ENCODE peak calls at places on chromosomes 3 and 15, in six cellular contexts. X, T, F, Y, A and J are unnamed samples.

GRCh38 chr3:5023777-5024346 is 44.6 kb downstream of the BHLHE40 start:
- DNase-seq in A (no peak), Y (no peak), F (no peak), X (no peak), T (no peak), J (no peak)

GRCh38 chr15:41773332-41773728 is 954 bp upstream of the MAPKBP1 start:
- DNase-seq in X (no peak), A (no peak), F (no peak), Y (no peak), T (no peak), J (no peak)

GRCh38 chr3:129596194-129597086 is 10.0 kb downstream of the PLXND1 start:
- DNase-seq in Y (no peak), T (peak; percentile 87), X (peak; percentile 53), A (peak; percentile 95), F (peak; percentile 84), J (peak; percentile 48)

GRCh38 chr3:108662141-108662738 is 72.7 kb downstream of the DZIP3 start:
- DNase-seq in F (no peak), X (peak; percentile 78), Y (no peak), T (no peak), A (no peak), J (no peak)

GRCh38 chr3:52085883-52086282 is 29.5 kb upstream of the DUSP7 start:
- DNase-seq in X (no peak), Y (no peak), F (no peak), A (no peak), T (no peak), J (no peak)

GRCh38 chr3:70716832-70717231 is 404.4 kb upstream of the MDFIC2 start:
- DNase-seq in A (no peak), Y (no peak), T (peak; percentile 8), F (no peak), X (no peak), J (no peak)

GRCh38 chr15:29050870-29051269 is 165.1 kb downstream of the APBA2 start:
- DNase-seq in T (no peak), X (no peak), Y (no peak), A (no peak), F (no peak), J (no peak)

GRCh38 chr3:193968575-193968974 is 167.4 kb upstream of the HES1 start:
- DNase-seq in Y (no peak), F (no peak), A (no peak), X (peak; percentile 13), T (no peak), J (no peak)

GRCh38 chr15:50182233-50183013 is 427 bp downstream of the SLC27A2 start:
- DNase-seq in Y (no peak), F (no peak), X (peak; percentile 65), A (no peak), T (no peak), J (peak; percentile 19)

GRCh38 chr3:123084192-123084591 is 17.4 kb downstream of the PDIA5 start:
- DNase-seq in X (no peak), T (peak; percentile 48), A (no peak), Y (no peak), F (no peak), J (no peak)

GRCh38 chr3:128799650-128800049 is 73.7 kb downstream of the RAB7A start:
- DNase-seq in X (no peak), A (no peak), T (no peak), Y (no peak), F (no peak), J (no peak)

GRCh38 chr3:69082805-69083204 is 1.9 kb upstream of the ARL6IP5 start:
- DNase-seq in F (no peak), Y (no peak), X (no peak), A (no peak), T (no peak), J (peak; percentile 51)

GRCh38 chr15:85543741-85544155 is 163.3 kb downstream of the AKAP13 start:
- DNase-seq in F (no peak), A (peak; percentile 80), Y (peak; percentile 13), X (peak; percentile 76), T (peak; percentile 68), J (peak; percentile 89)

GRCh38 chr15:42741710-42742109 is 4.8 kb upstream of the CDAN1 start:
- DNase-seq in A (no peak), X (no peak), T (no peak), F (no peak), Y (no peak), J (no peak)

GRCh38 chr15:38714309-38715072 is 149.9 kb upstream of the RASGRP1 start:
- DNase-seq in Y (no peak), F (no peak), T (no peak), A (no peak), X (no peak), J (no peak)

GRCh38 chr15:48242015-48242414 is 35.9 kb downstream of the SLC12A1 start:
- DNase-seq in Y (no peak), F (no peak), X (no peak), A (no peak), T (no peak), J (no peak)

GRCh38 chr3:195181781-195182469 is 89.0 kb downstream of the XXYLT1 start:
- DNase-seq in Y (no peak), F (no peak), T (no peak), A (no peak), X (no peak), J (no peak)

GRCh38 chr15:52667597-52667996 is 11.6 kb downstream of the ATOSA start:
- DNase-seq in Y (no peak), X (no peak), F (no peak), A (no peak), T (no peak), J (no peak)

GRCh38 chr15:57873564-57874209 is 167.2 kb downstream of the POLR2M start:
- DNase-seq in T (no peak), Y (no peak), A (no peak), F (no peak), X (no peak), J (no peak)

GRCh38 chr3:132136334-132136716 is 101.5 kb upstream of the CPNE4 start:
- DNase-seq in Y (no peak), F (no peak), X (no peak), A (no peak), T (no peak), J (no peak)

GRCh38 chr3:132134611-132135010 is 99.8 kb upstream of the CPNE4 start:
- DNase-seq in F (no peak), Y (no peak), T (no peak), A (no peak), X (no peak), J (no peak)

DNA sequence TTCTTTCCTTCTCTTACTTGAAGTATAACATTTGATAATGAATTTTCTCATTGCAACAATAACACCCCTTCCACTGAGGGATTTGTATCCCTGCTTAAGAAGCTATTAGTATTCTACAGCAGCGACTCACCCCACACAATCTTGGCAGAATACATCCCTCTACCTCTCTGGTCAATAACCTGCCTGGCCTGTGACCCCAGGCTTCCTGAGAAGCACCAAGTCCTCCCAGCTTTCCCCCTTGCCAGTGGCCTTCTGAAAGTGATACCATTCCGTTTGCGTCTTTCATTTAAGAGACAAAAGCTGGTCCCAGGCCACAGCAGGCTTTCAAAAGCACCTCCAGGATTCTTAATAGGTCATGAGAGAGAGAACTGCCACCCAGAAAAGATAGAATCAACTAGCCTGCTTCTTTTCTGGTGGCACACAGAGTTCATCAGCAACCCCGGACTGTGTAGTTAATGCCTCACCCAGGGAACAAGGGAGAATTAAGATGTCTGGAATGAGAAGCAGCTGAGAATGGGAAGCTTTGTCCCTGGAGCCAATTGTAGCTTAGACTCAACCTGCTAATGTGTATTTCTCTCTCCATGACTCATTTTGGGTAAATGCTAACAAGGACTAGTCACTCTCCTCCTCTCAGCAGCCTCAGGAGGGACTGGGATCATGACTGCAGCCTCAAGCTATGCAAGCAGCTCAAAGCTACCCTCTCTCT is 101.0 kb upstream of the CPNE4 start:
- DNase-seq in X (peak; percentile 31), T (no peak), Y (no peak), A (peak; percentile 69), F (no peak), J (no peak)
- H3K27ac ChIP-seq in X (no peak overlapping the region), T (no peak overlapping the region), Y (no peak overlapping the region), A (peak overlapping the region; percentile 87), F (peak overlapping the region; percentile 88), J (no peak overlapping the region)

GRCh38 chr3:33016846-33017405 is 65.5 kb downstream of the CCR4 start:
- DNase-seq in Y (no peak), A (no peak), F (no peak), T (no peak), X (no peak), J (no peak)
- H3K36me3 ChIP-seq in Y (peaks cover 3% of the 10 kb centered on the region), A (peaks cover 53% of the 10 kb centered on the region), F (peaks cover 45% of the 10 kb centered on the region), T (no peaks in the 10 kb centered on the region), X (peaks cover 16% of the 10 kb centered on the region), J (peaks cover 71% of the 10 kb centered on the region)

DNA sequence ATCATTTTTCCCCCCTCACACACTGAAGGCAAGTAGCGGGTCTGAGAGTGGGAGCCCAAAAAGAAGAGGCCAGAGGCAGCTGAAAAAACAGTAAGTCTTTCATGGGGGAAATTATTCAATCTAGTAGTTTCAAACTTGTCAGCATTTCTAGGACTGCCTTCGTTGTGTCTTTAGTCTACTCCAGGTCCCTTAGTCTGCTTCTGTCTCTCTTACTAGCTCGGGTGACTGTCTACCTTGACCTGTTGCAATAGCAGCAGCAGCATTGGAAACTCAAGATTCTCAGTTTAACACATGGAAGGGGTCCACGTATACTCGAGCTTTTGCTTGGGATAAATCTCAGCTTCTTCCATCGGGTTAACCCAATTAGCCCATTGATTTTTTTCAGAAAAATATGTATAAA is 28.9 kb downstream of the CHD2 start:
- DNase-seq in F (no peak), Y (no peak), T (no peak), X (no peak), A (no peak), J (no peak)
- H3K27ac ChIP-seq in F (no peak overlapping the region), Y (no peak overlapping the region), T (no peak overlapping the region), X (peak overlapping the region; percentile 39), A (no peak overlapping the region), J (no peak overlapping the region)

GRCh38 chr3:105367063-105367405 is 325 bp downstream of the ALCAM start:
- DNase-seq in X (peak; percentile 23), Y (no peak), A (peak; percentile 64), T (peak; percentile 28), F (no peak), J (peak; percentile 31)

GRCh38 chr3:105364113-105364512 is 2.6 kb upstream of the ALCAM start:
- DNase-seq in Y (no peak), T (no peak), A (no peak), F (no peak), X (no peak), J (no peak)

GRCh38 chr3:105365171-105365535 is 1.6 kb upstream of the ALCAM start:
- DNase-seq in Y (no peak), X (peak; percentile 26), T (no peak), A (no peak), F (no peak), J (no peak)

GRCh38 chr3:105366302-105367062 is at the start of gene ALCAM:
- DNase-seq in F (peak; percentile 86), Y (peak; percentile 94), X (peak; percentile 97), T (peak; percentile 94), A (peak; percentile 98), J (peak; percentile 93)

DNA sequence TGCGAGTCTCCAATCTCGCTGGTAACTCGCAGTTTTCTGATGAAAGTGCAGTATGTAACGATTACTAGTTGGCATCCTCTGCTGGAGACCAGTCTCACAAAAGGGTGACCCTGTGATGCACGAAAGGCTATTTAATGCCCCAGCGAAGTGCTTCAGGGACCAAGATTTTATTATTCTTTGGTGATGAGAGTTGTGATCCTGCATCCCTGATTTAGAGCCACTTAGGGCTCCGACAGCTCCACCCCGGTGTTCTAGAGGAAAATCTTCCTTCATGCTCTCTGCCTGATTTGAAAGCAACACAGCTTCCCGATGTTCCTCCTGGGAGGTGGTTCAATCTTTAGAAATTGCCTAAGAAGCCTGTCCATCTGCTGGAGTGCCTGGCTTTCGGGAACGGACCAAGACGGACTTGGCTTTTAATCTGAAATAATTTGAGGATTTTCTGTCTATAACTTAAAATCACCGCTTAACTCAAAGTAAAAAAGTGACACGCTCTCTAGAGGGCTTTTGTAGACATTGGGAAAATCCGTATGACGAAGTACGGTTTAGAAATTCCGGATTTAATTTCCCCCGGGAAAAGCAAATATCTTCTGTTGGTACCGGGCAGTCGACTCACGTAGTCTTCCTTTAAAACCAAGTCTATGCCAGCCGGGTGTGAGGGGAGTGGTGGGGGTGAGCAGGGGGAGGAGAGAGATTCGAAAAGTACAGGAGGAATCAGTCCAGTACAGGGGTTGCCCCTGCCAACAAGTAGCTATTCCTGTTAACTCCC is 990 bp upstream of the ALCAM start:
- DNase-seq in F (no peak), Y (no peak), X (peak; percentile 37), T (peak; percentile 11), A (peak; percentile 85), J (no peak)
- H3K36me3 ChIP-seq in F (no peaks in the 10 kb centered on the region), Y (no peaks in the 10 kb centered on the region), X (no peaks in the 10 kb centered on the region), T (no peaks in the 10 kb centered on the region), A (no peaks in the 10 kb centered on the region), J (no peaks in the 10 kb centered on the region)